ENCODE peak calls at places on chromosomes 13 and 19, in seven cellular contexts. V is HCT116, M is Panc1, R is H1, D is GM12878, E is HepG2, T is K562. L is an unnamed sample.
A peak's percentile ranks its signal among the peaks of the same experiment; 100 is the strongest.

GRCh38 chr19:8245869-8246835 is 37.0 kb downstream of the CERS4 start:
- DNase-seq in V (no peak), M (no peak), R (no peak), D (no peak), E (peak; percentile 97), T (no peak), L (no peak)

GRCh38 chr19:2275588-2276428 is 6.2 kb downstream of the PEAK3 start:
- DNase-seq in V (no peak), M (no peak), R (no peak), D (no peak), E (no peak), T (no peak), L (peak; percentile 26)

GRCh38 chr19:18274303-18274775 is at the start of gene IQCN:
- DNase-seq in V (no peak), M (no peak), R (no peak), D (no peak), E (peak; percentile 62), T (no peak), L (no peak)

GRCh38 chr19:38394488-38394887 is 6.0 kb downstream of the SPRED3 start:
- DNase-seq in V (no peak), M (no peak), R (peak; percentile 82), D (no peak), E (peak; percentile 56), T (no peak), L (no peak)

GRCh38 chr13:62357887-62358645 is 942.4 kb upstream of the PCDH20 start:
- DNase-seq in V (peak; percentile 74), M (peak; percentile 32), R (peak; percentile 39), D (peak; percentile 12), E (peak; percentile 60), T (peak; percentile 6), L (no peak)

GRCh38 chr13:52454459-52454824 is 836 bp upstream of the CKAP2 start:
- DNase-seq in V (no peak), M (no peak), R (no peak), D (peak; percentile 69), E (no peak), T (peak; percentile 39), L (peak; percentile 34)

GRCh38 chr19:16544468-16545231 is 2.4 kb upstream of the CHERP start:
- DNase-seq in V (no peak), M (no peak), R (no peak), D (no peak), E (no peak), T (no peak), L (no peak)

GRCh38 chr19:46753420-46754155 is 7.3 kb upstream of the STRN4 start:
- DNase-seq in V (no peak), M (no peak), R (no peak), D (no peak), E (peak; percentile 48), T (peak; percentile 81), L (peak; percentile 77)

GRCh38 chr13:94933230-94933751 is 220.9 kb upstream of the SOX21 start:
- DNase-seq in V (no peak), M (no peak), R (no peak), D (no peak), E (no peak), T (no peak), L (no peak)

GRCh38 chr19:47156861-47157454 is 26.3 kb downstream of the SAE1 start:
- DNase-seq in V (no peak), M (no peak), R (no peak), D (peak; percentile 24), E (no peak), T (no peak), L (no peak)

GRCh38 chr19:3683405-3683865 is 16.8 kb downstream of the PIP5K1C start:
- DNase-seq in V (no peak), M (no peak), R (peak; percentile 79), D (no peak), E (no peak), T (peak; percentile 70), L (no peak)

GRCh38 chr13:26259634-26260033 is 5.7 kb downstream of the CDK8 start:
- DNase-seq in V (no peak), M (no peak), R (no peak), D (no peak), E (no peak), T (no peak), L (no peak)

GRCh38 chr13:90680826-90681225 is 666.7 kb upstream of the MIR17HG start:
- DNase-seq in V (no peak), M (no peak), R (no peak), D (no peak), E (no peak), T (no peak), L (no peak)

GRCh38 chr13:79409828-79410227 is 3.8 kb upstream of the RBM26 start:
- DNase-seq in V (no peak), M (no peak), R (no peak), D (no peak), E (no peak), T (no peak), L (no peak)

GRCh38 chr13:110850840-110851239 is 64.0 kb downstream of the ANKRD10 start:
- DNase-seq in V (no peak), M (no peak), R (no peak), D (no peak), E (no peak), T (no peak), L (no peak)

GRCh38 chr13:40672310-40673060 is 6.0 kb upstream of the FOXO1 start:
- DNase-seq in V (peak; percentile 57), M (no peak), R (no peak), D (no peak), E (peak; percentile 73), T (peak; percentile 85), L (peak; percentile 59)

GRCh38 chr13:45807520-45808099 is 43.9 kb downstream of the SIAH3 start:
- DNase-seq in V (peak; percentile 62), M (peak; percentile 28), R (no peak), D (peak; percentile 8), E (peak; percentile 60), T (peak; percentile 44), L (peak; percentile 65)

GRCh38 chr13:64774915-64775314 is 2455.2 kb downstream of the PCDH9 start:
- DNase-seq in V (no peak), M (no peak), R (no peak), D (no peak), E (no peak), T (no peak), L (no peak)

GRCh38 chr19:5292843-5293606 is 47.6 kb downstream of the PTPRS start:
- DNase-seq in V (no peak), M (no peak), R (peak; percentile 51), D (no peak), E (no peak), T (peak; percentile 72), L (peak; percentile 99)

GRCh38 chr13:113997845-113998751 is 24.2 kb upstream of the C13orf46 start:
- DNase-seq in V (no peak), M (no peak), R (no peak), D (no peak), E (no peak), T (no peak), L (peak; percentile 54)

GRCh38 chr19:45110811-45111210 is 17.8 kb downstream of the PPP1R37 start:
- DNase-seq in V (no peak), M (no peak), R (no peak), D (peak; percentile 26), E (no peak), T (peak; percentile 29), L (no peak)

GRCh38 chr13:36736119-36736726 is 62.4 kb downstream of the SERTM1 start:
- DNase-seq in V (peak; percentile 31), M (peak; percentile 13), R (no peak), D (no peak), E (peak; percentile 35), T (peak; percentile 57), L (peak; percentile 37)

GRCh38 chr13:23357349-23357748 is 76.2 kb downstream of the SACS start:
- DNase-seq in V (no peak), M (no peak), R (no peak), D (no peak), E (no peak), T (no peak), L (no peak)

GRCh38 chr19:5172859-5173577 is 167.6 kb downstream of the PTPRS start:
- DNase-seq in V (peak; percentile 94), M (peak; percentile 80), R (no peak), D (no peak), E (no peak), T (peak; percentile 64), L (no peak)

GRCh38 chr19:43765109-43765876 is 10.5 kb upstream of the SMG9 start:
- DNase-seq in V (peak; percentile 93), M (no peak), R (no peak), D (peak; percentile 95), E (peak; percentile 30), T (peak; percentile 80), L (no peak)

GRCh38 chr13:78680064-78680463 is 21.1 kb upstream of the OBI1 start:
- DNase-seq in V (no peak), M (no peak), R (no peak), D (no peak), E (no peak), T (no peak), L (no peak)

GRCh38 chr19:13094771-13095392 is 7.8 kb downstream of the LYL1 start:
- DNase-seq in V (no peak), M (no peak), R (no peak), D (no peak), E (no peak), T (peak; percentile 65), L (peak; percentile 60)
- TF ChIP-seq SIN3A in V (no peak), M (no peak), R (no peak), D (no peak), E (no peak), T (no peak), L (no peak)

GRCh38 chr13:109815651-109816050 is 29.3 kb upstream of the IRS2 start:
- DNase-seq in V (no peak), M (no peak), R (no peak), D (no peak), E (no peak), T (no peak), L (no peak)
- TF ChIP-seq SIN3A in V (no peak), M (no peak), R (no peak), D (no peak), E (no peak), T (no peak), L (no peak)

GRCh38 chr13:49412749-49413148 is 31.1 kb downstream of the CAB39L start:
- DNase-seq in V (no peak), M (no peak), R (no peak), D (no peak), E (no peak), T (no peak), L (no peak)
- TF ChIP-seq SIN3A in V (no peak), M (no peak), R (no peak), D (no peak), E (no peak), T (no peak), L (no peak)

DNA sequence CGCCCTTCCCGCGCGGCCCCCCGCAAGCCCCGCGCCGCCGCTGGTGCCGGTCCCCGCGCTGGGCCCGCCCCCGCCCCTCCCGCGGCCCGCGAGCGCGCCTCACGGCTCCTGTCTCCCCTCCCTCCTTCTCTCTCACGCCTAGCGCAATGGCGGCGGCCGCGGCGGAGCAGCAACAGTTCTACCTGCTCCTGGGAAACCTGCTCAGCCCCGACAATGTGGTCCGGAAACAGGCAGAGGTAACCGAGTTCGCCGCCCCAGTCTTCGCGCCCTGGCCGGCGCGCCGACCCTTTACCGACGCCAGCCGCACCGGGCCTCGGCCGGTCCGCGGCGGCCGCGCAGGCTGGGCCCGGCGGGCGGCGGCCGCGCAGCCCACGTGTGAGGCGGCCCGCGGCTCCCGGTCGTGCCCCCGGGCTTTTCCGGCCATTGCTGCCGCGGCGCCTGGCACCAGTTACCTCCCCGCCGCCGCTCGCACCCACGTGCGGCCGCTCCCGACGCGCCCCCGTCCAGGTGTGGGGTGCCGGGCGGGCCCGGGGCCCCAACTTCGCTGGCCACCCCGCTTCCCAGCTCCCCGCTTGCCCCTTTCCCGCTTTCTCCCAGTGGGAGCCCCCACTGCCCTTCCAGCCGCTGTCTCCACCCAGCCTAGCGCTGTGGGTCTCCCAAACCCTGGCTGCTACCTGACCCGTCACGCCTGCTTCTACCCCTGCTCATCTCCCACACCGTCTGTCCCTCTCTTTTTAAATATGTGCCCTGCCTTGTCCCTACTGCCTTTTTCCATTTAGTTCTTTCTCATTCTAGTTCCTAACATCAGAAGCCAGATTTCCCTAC is 23.3 kb downstream of the IPO5 start:
- DNase-seq in V (no peak), M (no peak), R (no peak), D (no peak), E (no peak), T (peak; percentile 18), L (peak; percentile 75)
- TF ChIP-seq SIN3A in V (no peak), M (peak; percentile 66), R (no peak), D (peak; percentile 8), E (peak; percentile 76), T (no peak), L (peak; percentile 47)